ENCODE peak calls at places on chromosomes 7 and 10, in ten cellular contexts. W is A549, H is IMR-90, F is H1, Q is neural progenitor cell, G is cardiac fibroblast, N is lower lobe of right lung, J is cardiac muscle cell, R is foreskin fibroblast, P is left lung. I is an unnamed sample.

GRCh38 chr7:131769241-131769640 is 212.8 kb upstream of the PODXL start:
- DNase-seq in W (peak), H (no peak), F (no peak), Q (no peak), G (peak), N (no peak), J (no peak), R (no peak), P (no peak), I (no peak)

GRCh38 chr10:117540640-117541404 is 1.7 kb upstream of the EMX2 start:
- DNase-seq in W (no peak), H (no peak), F (no peak), Q (no peak), G (no peak), N (no peak), J (no peak), R (no peak), P (no peak), I (no peak)

GRCh38 chr10:723973-724372 is 34.5 kb upstream of the DIP2C start:
- DNase-seq in W (no peak), H (no peak), F (no peak), Q (no peak), G (no peak), N (no peak), J (no peak), R (no peak), P (no peak), I (no peak)

GRCh38 chr10:110499796-110500514 is 2.2 kb downstream of the DUSP5 start:
- DNase-seq in W (no peak), H (peak), F (no peak), Q (no peak), G (peak), N (no peak), J (no peak), R (no peak), P (no peak), I (no peak)

GRCh38 chr7:100483101-100483727 is 513 bp upstream of the NYAP1 start:
- DNase-seq in W (peak), H (peak), F (peak), Q (peak), G (peak), N (peak), J (peak), R (peak), P (peak), I (no peak)

GRCh38 chr7:41256186-41256945 is 446.5 kb downstream of the INHBA start:
- DNase-seq in W (no peak), H (peak), F (no peak), Q (no peak), G (peak), N (no peak), J (peak), R (peak), P (no peak), I (no peak)

GRCh38 chr10:68158031-68158430 is 48.7 kb downstream of the MYPN start:
- DNase-seq in W (no peak), H (no peak), F (no peak), Q (no peak), G (no peak), N (no peak), J (no peak), R (no peak), P (no peak), I (no peak)

GRCh38 chr7:150940446-150941102 is 37.5 kb downstream of the KCNH2 start:
- DNase-seq in W (no peak), H (no peak), F (no peak), Q (no peak), G (no peak), N (no peak), J (no peak), R (no peak), P (no peak), I (no peak)

GRCh38 chr10:88027570-88027969 is 164.1 kb downstream of the PTEN start:
- DNase-seq in W (no peak), H (no peak), F (no peak), Q (no peak), G (no peak), N (peak), J (no peak), R (no peak), P (peak), I (no peak)

GRCh38 chr7:128021361-128021760 is 9.9 kb downstream of the LRRC4 start:
- DNase-seq in W (no peak), H (peak), F (no peak), Q (no peak), G (no peak), N (no peak), J (no peak), R (no peak), P (no peak), I (no peak)

GRCh38 chr10:79013406-79013805 is 55.4 kb upstream of the ZMIZ1 start:
- DNase-seq in W (no peak), H (no peak), F (no peak), Q (no peak), G (no peak), N (no peak), J (no peak), R (no peak), P (no peak), I (no peak)

GRCh38 chr10:125084191-125085186 is 75.9 kb downstream of the CTBP2 start:
- DNase-seq in W (peak), H (peak), F (no peak), Q (no peak), G (peak), N (no peak), J (peak), R (peak), P (no peak), I (peak)

GRCh38 chr7:34756025-34756437 is 98.0 kb downstream of the NPSR1 start:
- DNase-seq in W (no peak), H (no peak), F (no peak), Q (no peak), G (no peak), N (no peak), J (no peak), R (no peak), P (no peak), I (no peak)

GRCh38 chr7:23767514-23767913 is 57.5 kb downstream of the STK31 start:
- DNase-seq in W (no peak), H (no peak), F (no peak), Q (no peak), G (no peak), N (no peak), J (no peak), R (no peak), P (no peak), I (no peak)

GRCh38 chr7:146701166-146701565 is 584.6 kb downstream of the CNTNAP2 start:
- DNase-seq in W (no peak), H (no peak), F (no peak), Q (peak), G (no peak), N (no peak), J (no peak), R (no peak), P (no peak), I (no peak)

GRCh38 chr10:74813371-74813770 is 13.0 kb upstream of the KAT6B start:
- DNase-seq in W (no peak), H (no peak), F (peak), Q (peak), G (no peak), N (no peak), J (no peak), R (no peak), P (no peak), I (no peak)

GRCh38 chr10:124680675-124681074 is 63.5 kb downstream of the FAM53B start:
- DNase-seq in W (no peak), H (peak), F (no peak), Q (no peak), G (peak), N (peak), J (peak), R (peak), P (peak), I (no peak)

DNA sequence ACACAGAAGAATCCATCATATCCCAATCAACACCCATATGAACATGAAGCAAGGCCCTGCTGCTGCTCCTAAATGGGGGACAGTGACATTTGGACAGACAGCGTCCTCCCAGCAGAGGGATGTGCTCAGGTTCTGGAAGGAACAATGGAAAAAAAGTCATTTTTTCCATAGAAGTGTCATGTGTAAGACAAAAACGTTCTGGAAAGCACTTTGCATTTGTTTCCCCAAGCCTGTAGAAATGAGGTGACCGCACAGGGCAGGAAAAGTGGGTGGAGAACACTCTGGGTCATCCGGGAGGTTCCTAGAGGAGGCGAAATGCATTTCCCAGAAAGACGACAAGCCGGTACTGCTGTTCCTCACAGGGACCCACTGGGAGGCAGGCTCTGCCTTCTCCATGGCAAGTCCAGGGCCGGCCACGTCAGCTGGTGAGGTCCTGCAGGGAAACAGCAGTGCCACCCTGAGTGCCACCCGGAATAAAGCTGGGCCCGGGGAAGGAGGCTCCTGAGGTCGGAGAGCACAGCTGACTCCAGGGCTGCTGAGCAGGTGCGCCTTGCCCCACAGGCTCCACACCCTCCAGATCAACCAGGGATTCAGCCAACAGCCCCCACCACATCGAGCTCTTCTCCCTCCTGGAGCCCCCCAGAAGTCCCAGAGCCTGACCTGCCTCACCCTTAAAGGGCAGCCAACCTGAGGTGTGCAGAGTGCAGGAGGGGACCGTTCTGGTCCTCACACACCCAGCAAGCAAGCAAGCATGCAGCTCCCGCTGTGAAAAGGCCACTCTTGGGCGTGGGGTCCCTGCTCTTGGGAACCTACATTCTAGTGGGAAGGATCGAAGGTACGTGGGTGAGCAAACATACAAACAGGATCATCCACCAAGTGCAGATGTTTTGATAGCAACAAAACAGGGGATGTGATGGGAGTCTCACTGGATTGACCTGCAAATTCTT is 28.8 kb upstream of the INPP5A start:
- DNase-seq in W (no peak), H (no peak), F (no peak), Q (no peak), G (no peak), N (peak), J (no peak), R (peak), P (no peak), I (no peak)
- TF ChIP-seq CTCF in W (no peak), H (peak), F (no peak), Q (no peak), G (no peak), N (peak), J (no peak), R (no peak), P (no peak), I (peak)

GRCh38 chr10:26480909-26481703 is 43.0 kb downstream of the APBB1IP start:
- DNase-seq in W (no peak), H (no peak), F (no peak), Q (no peak), G (no peak), N (no peak), J (no peak), R (no peak), P (peak), I (no peak)
- H3K4me3 ChIP-seq in W (no peak), H (no peak), F (no peak), Q (no peak), G (no peak), N (no peak), J (no peak), R (no peak), P (no peak), I (no peak)

GRCh38 chr7:80890391-80890790 is 28.5 kb downstream of the SEMA3C start:
- DNase-seq in W (no peak), H (peak), F (no peak), Q (no peak), G (no peak), N (no peak), J (no peak), R (no peak), P (no peak), I (no peak)

GRCh38 chr7:80885774-80886173 is 33.1 kb downstream of the SEMA3C start:
- DNase-seq in W (no peak), H (no peak), F (no peak), Q (no peak), G (no peak), N (no peak), J (no peak), R (no peak), P (no peak), I (no peak)

GRCh38 chr7:80889525-80889924 is 29.3 kb downstream of the SEMA3C start:
- DNase-seq in W (no peak), H (no peak), F (no peak), Q (no peak), G (no peak), N (no peak), J (no peak), R (no peak), P (no peak), I (no peak)

GRCh38 chr7:80895056-80895455 is 23.8 kb downstream of the SEMA3C start:
- DNase-seq in W (no peak), H (no peak), F (no peak), Q (no peak), G (no peak), N (no peak), J (no peak), R (no peak), P (no peak), I (no peak)

DNA sequence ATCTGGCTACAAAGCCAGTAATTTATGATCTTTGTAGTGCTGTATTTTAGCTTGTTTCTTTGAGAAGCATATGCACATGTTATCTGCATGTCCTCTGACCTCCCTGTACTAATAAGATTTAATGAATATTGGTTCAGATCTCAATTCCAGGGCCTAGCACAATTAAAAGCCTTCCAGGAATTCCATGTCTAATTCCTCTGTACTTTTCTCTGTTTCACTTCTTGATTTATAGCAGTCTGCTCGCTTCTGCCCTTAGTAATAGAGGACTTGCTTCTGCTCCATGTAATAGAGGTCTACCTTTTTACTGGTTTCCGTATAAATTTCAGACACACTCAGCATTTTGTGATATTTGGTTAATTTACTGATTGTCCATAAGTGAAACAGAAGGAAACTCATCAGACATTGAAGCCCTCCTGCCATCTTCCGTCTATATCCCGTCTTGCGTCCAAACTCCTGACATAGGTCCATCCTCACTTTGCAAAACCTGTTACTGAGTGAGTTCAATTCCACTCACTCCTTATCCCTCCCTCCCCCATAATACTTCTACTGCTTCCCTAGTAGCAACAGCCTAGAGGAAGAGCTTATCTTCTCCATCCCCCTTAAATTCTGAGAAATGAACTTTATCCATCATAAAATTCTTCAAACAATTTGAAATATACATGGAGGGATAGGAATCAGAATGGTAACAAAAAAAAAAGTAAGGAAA is 27.9 kb downstream of the SEMA3C start:
- DNase-seq in W (no peak), H (no peak), F (no peak), Q (no peak), G (no peak), N (no peak), J (no peak), R (no peak), P (no peak), I (no peak)
- TF ChIP-seq CTCF in W (no peak), H (no peak), F (no peak), Q (no peak), G (no peak), N (no peak), J (no peak), R (no peak), P (no peak), I (no peak)

GRCh38 chr7:32069251-32069650 is 956 bp downstream of the PDE1C start:
- DNase-seq in W (no peak), H (no peak), F (no peak), Q (no peak), G (no peak), N (no peak), J (no peak), R (no peak), P (no peak), I (no peak)

GRCh38 chr7:32070406-32071360 is at the start of gene PDE1C:
- DNase-seq in W (peak), H (peak), F (peak), Q (peak), G (no peak), N (no peak), J (peak), R (no peak), P (no peak), I (no peak)

GRCh38 chr7:32066441-32066840 is 3.8 kb downstream of the PDE1C start:
- DNase-seq in W (no peak), H (no peak), F (no peak), Q (no peak), G (no peak), N (no peak), J (no peak), R (no peak), P (no peak), I (no peak)

GRCh38 chr7:32070051-32070405 is 179 bp downstream of the PDE1C start:
- DNase-seq in W (no peak), H (no peak), F (no peak), Q (no peak), G (no peak), N (no peak), J (no peak), R (no peak), P (no peak), I (no peak)

DNA sequence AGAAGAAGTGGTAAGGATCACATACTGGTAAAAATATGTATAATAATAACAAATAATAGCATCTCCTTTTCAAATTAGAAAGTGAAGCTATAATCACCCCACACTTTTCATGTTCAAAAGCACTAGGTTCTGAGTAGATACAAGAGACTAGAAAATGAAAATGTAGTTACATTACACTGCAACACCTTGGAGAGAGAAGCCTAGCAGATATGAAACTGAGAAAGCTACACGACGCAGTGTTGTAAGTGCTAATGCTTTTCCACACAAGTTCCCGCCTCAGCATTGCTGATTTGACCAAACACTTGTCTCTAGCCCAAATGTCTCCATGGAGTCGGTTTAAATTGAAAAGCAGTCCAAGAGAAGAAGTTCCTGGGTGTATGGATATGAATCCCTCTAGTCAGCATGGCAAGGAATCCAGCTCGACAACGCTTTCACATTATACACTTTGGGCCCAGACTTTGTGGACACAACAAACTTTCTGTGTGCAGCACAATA is 1.7 kb downstream of the PDE1C start:
- DNase-seq in W (no peak), H (no peak), F (no peak), Q (no peak), G (no peak), N (no peak), J (no peak), R (no peak), P (no peak), I (no peak)
- H3K4me3 ChIP-seq in W (no peak), H (peak), F (no peak), Q (no peak), G (no peak), N (peak), J (no peak), R (peak), P (peak), I (no peak)

DNA sequence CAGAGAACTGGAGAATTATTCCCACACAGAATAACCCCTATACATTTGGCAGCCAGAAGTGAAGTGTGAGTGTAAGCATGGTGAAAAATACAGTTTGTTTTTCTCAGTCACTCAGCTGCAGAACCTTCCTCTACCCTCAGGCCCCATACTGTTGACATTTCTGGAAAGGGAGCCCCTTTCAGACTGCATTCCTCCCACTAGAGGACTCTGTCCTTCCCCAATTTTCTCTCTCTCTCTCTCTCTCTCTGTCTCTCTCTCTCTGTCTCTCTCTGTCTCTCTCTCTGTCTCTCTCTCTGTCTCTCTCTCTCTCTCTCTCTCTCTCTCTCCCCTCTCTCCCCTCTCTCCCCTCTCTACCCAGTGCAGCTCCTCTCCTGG is 86.8 kb upstream of the STEAP1B start:
- DNase-seq in W (no peak), H (peak), F (no peak), Q (peak), G (peak), N (no peak), J (peak), R (no peak), P (no peak), I (no peak)
- TF ChIP-seq CTCF in W (peak), H (peak), F (peak), Q (peak), G (peak), N (peak), J (peak), R (peak), P (peak), I (peak)

GRCh38 chr10:105681051-105681450 is 1040.0 kb downstream of the SORCS3 start:
- DNase-seq in W (no peak), H (no peak), F (no peak), Q (no peak), G (no peak), N (peak), J (no peak), R (no peak), P (no peak), I (no peak)

GRCh38 chr10:105679781-105680180 is 1038.7 kb downstream of the SORCS3 start:
- DNase-seq in W (no peak), H (no peak), F (no peak), Q (peak), G (no peak), N (no peak), J (no peak), R (no peak), P (no peak), I (no peak)

DNA sequence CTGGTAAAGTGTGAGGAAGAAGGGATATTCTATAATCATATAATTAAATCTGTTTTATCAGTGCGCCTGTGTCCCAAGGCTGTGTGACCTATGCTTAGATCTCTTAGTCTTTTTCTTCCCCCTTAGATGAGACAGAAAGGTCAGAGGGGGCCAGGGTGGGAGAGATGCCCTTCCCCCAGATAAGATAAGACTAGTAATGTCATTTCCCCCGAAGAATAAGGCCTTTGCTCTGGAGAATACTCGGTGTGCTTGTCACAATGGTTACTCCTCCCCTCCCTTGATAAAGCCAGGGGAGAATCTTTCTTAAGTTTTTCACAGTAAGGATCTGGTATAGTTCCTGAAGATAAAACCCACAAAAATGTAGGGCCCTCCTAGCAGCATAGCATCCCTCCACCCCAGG is 1041.8 kb downstream of the SORCS3 start:
- DNase-seq in W (no peak), H (no peak), F (no peak), Q (no peak), G (no peak), N (no peak), J (no peak), R (no peak), P (no peak), I (no peak)
- H3K4me3 ChIP-seq in W (no peak), H (no peak), F (no peak), Q (no peak), G (no peak), N (no peak), J (no peak), R (no peak), P (no peak), I (no peak)